ENCODE peak calls at places on chromosomes 6 and 20, in four cellular contexts. E is caudate nucleus; V is CD8-positive, alpha-beta memory T cell; F is mammary epithelial cell. R is an unnamed sample.

GRCh38 chr6:17574871-17575560 is 25.1 kb upstream of the FAM8A1 start:
- DNase-seq in E (no peak), F (peak; percentile 73), V (no peak), R (peak; percentile 67)

GRCh38 chr20:50343490-50344179 is 153.0 kb downstream of the CEBPB start:
- DNase-seq in V (no peak), E (no peak), F (no peak), R (no peak)

GRCh38 chr20:63470410-63470809 is 2.0 kb downstream of the KCNQ2 start:
- DNase-seq in E (no peak), F (no peak), V (no peak), R (no peak)

GRCh38 chr6:26659042-26659359 is 545 bp downstream of the ZNF322 start:
- DNase-seq in E (no peak), F (peak; percentile 16), V (no peak), R (no peak)

GRCh38 chr6:156876302-156876701 is 99.1 kb downstream of the ARID1B start:
- DNase-seq in V (no peak), F (no peak), E (no peak), R (no peak)

GRCh38 chr20:51327251-51327841 is 215.2 kb downstream of the NFATC2 start:
- DNase-seq in F (peak; percentile 72), E (no peak), V (no peak), R (no peak)

GRCh38 chr6:56692586-56693245 is 50.0 kb upstream of the DST start:
- DNase-seq in F (no peak), E (no peak), V (no peak), R (no peak)

GRCh38 chr6:52571099-52571755 is 5.6 kb downstream of the TRAM2 start:
- DNase-seq in F (no peak), V (no peak), E (no peak), R (no peak)

GRCh38 chr20:23138682-23139081 is 52.6 kb upstream of the CD93 start:
- DNase-seq in F (no peak), E (no peak), V (no peak), R (no peak)

GRCh38 chr6:37072526-37072925 is 67.1 kb downstream of the FGD2 start:
- DNase-seq in E (no peak), V (no peak), F (no peak), R (no peak)

GRCh38 chr6:128532827-128533226 is 12.4 kb upstream of the PTPRK start:
- DNase-seq in E (no peak), V (no peak), F (peak; percentile 43), R (no peak)

GRCh38 chr6:36967757-36968156 is 13.2 kb downstream of the PI16 start:
- DNase-seq in E (no peak), F (no peak), V (no peak), R (no peak)

GRCh38 chr6:160955508-160956295 is 35.9 kb upstream of the MAP3K4 start:
- DNase-seq in F (no peak), V (no peak), E (no peak), R (no peak)
- H3K27ac ChIP-seq in F (no peak overlapping the region), V (no peak overlapping the region), E (no peak overlapping the region), R (no peak overlapping the region)

GRCh38 chr6:148507774-148508173 is 165.1 kb downstream of the SASH1 start:
- DNase-seq in F (no peak), V (no peak), E (no peak), R (no peak)
- H3K27ac ChIP-seq in F (no peak overlapping the region), V (no peak overlapping the region), E (peak overlapping the region; percentile 86), R (no peak overlapping the region)

GRCh38 chr20:25038591-25039015 is 19.3 kb downstream of the ACSS1 start:
- DNase-seq in E (no peak), F (no peak), V (no peak), R (no peak)

GRCh38 chr20:25038103-25038410 is 19.9 kb downstream of the ACSS1 start:
- DNase-seq in E (no peak), V (no peak), F (no peak), R (no peak)

GRCh38 chr20:25035924-25036323 is 22.0 kb downstream of the ACSS1 start:
- DNase-seq in V (no peak), E (no peak), F (no peak), R (no peak)

GRCh38 chr20:25036331-25036936 is 21.5 kb downstream of the ACSS1 start:
- DNase-seq in F (no peak), E (no peak), V (no peak), R (no peak)

GRCh38 chr20:25037288-25038102 is 20.4 kb downstream of the ACSS1 start:
- DNase-seq in F (no peak), V (no peak), E (no peak), R (no peak)
- H3K27ac ChIP-seq in F (no peak overlapping the region), V (no peak overlapping the region), E (peak overlapping the region; percentile 75), R (no peak overlapping the region)

GRCh38 chr6:32604434-32604877 is 14.8 kb upstream of the HLA-DRB1 start:
- DNase-seq in E (no peak), F (peak; percentile 36), V (no peak), R (no peak)

GRCh38 chr6:32602403-32602802 is 12.8 kb upstream of the HLA-DRB1 start:
- DNase-seq in V (no peak), E (no peak), F (no peak), R (no peak)

GRCh38 chr6:32607263-32607987 is 17.8 kb upstream of the HLA-DRB1 start:
- DNase-seq in E (no peak), V (no peak), F (no peak), R (no peak)

GRCh38 chr6:32607988-32608298 is 18.3 kb upstream of the HLA-DRB1 start:
- DNase-seq in F (no peak), E (no peak), V (no peak), R (no peak)

DNA sequence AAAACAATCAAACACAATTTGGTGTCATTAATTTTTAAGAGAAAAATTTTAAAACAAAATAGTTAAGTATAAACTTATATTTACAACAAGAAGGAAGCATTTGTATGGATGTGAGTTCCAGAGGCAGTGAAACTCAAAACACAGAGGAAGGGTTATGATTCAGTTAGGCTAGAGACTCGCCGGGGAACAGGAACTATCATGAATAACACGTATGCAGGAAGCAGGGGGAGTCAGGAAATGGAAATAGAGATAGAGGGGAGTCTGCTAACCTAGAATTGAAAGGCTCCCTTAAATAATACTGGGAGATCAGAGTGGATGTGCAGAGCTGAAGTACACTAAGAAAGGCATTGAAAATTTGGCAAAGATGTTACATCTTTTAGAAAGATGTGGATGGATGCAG is 14.2 kb upstream of the HLA-DRB1 start:
- DNase-seq in F (no peak), E (no peak), V (no peak), R (no peak)
- H3K27ac ChIP-seq in F (no peak overlapping the region), E (peak overlapping the region; percentile 44), V (no peak overlapping the region), R (no peak overlapping the region)

GRCh38 chr6:144263786-144264185 is 21.3 kb upstream of the UTRN start:
- DNase-seq in E (no peak), V (no peak), F (no peak), R (no peak)
- H3K27ac ChIP-seq in E (no peak overlapping the region), V (no peak overlapping the region), F (peak overlapping the region; percentile 76), R (peak overlapping the region; percentile 63)

GRCh38 chr20:1817577-1818211 is 77.5 kb upstream of the SIRPA start:
- DNase-seq in E (no peak), V (no peak), F (no peak), R (no peak)
- H3K27ac ChIP-seq in E (peak overlapping the region; percentile 96), V (no peak overlapping the region), F (peak overlapping the region; percentile 51), R (no peak overlapping the region)

GRCh38 chr6:127302728-127303675 is 36.3 kb downstream of the RNF146 start:
- DNase-seq in V (peak; percentile 6), E (no peak), F (peak; percentile 33), R (no peak)

GRCh38 chr6:127299522-127300240 is 33.0 kb downstream of the RNF146 start:
- DNase-seq in V (no peak), F (no peak), E (no peak), R (no peak)

GRCh38 chr6:127303917-127304316 is 37.3 kb downstream of the RNF146 start:
- DNase-seq in E (no peak), V (no peak), F (no peak), R (no peak)

GRCh38 chr6:127300411-127300810 is 33.7 kb downstream of the RNF146 start:
- DNase-seq in F (peak; percentile 38), V (no peak), E (no peak), R (no peak)

GRCh38 chr6:127301199-127301700 is 34.6 kb downstream of the RNF146 start:
- DNase-seq in E (no peak), F (no peak), V (no peak), R (no peak)
- H3K27ac ChIP-seq in E (no peak overlapping the region), F (no peak overlapping the region), V (no peak overlapping the region), R (no peak overlapping the region)

GRCh38 chr6:108608453-108609275 is 47.9 kb downstream of the FOXO3 start:
- DNase-seq in V (no peak), E (no peak), F (peak; percentile 31), R (no peak)
- H3K27ac ChIP-seq in V (no peak overlapping the region), E (peak overlapping the region; percentile 56), F (peak overlapping the region; percentile 68), R (peak overlapping the region; percentile 52)

DNA sequence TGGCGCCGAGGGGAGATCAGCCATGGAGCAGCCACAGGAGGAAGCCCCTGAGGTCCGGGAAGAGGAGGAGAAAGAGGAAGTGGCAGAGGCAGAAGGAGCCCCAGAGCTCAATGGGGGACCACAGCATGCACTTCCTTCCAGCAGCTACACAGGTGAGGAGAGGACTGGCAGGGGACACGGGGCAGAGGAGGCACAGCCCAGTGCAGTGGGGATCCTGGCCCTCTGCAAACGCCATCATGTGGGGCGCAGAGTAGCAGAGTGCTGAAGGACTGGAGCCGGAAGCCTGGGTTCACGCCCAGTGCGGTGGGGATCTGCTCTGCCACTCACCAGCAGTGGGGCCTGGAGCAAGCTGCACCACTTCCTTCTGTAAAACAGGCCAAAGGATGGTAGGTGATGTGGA is 41.1 kb upstream of the FANCE start:
- DNase-seq in F (no peak), E (no peak), V (no peak), R (no peak)
- H3K27ac ChIP-seq in F (no peak overlapping the region), E (no peak overlapping the region), V (no peak overlapping the region), R (no peak overlapping the region)

R was measured in epithelial cell of prostate.